ENCODE peak calls at places on chromosomes 5 and 9, in nine cellular contexts. One of them, this sample, is unnamed.

GRCh38 chr9:87343816-87344438 is 153.7 kb upstream of the DAPK1 start:
- DNase-seq in fibroblast of the aortic adventitia: peak
- DNase-seq in lower leg skin: no peak
- DNase-seq in progenitor cell of endocrine pancreas: no peak
- DNase-seq in omental fat pad: no peak
- DNase-seq in cardiac fibroblast: no peak
- DNase-seq in astrocyte of the spinal cord: no peak
- DNase-seq in RWPE1: peak
- DNase-seq in dorsolateral prefrontal cortex: no peak
- DNase-seq in this sample: peak

GRCh38 chr5:15452780-15453179 is 47.2 kb upstream of the FBXL7 start:
- DNase-seq in fibroblast of the aortic adventitia: peak
- DNase-seq in lower leg skin: no peak
- DNase-seq in progenitor cell of endocrine pancreas: no peak
- DNase-seq in omental fat pad: no peak
- DNase-seq in cardiac fibroblast: peak
- DNase-seq in astrocyte of the spinal cord: peak
- DNase-seq in RWPE1: no peak
- DNase-seq in dorsolateral prefrontal cortex: no peak
- DNase-seq in this sample: no peak

GRCh38 chr5:149834246-149834855 is 104.2 kb downstream of the PPARGC1B start:
- DNase-seq in fibroblast of the aortic adventitia: peak
- DNase-seq in lower leg skin: peak
- DNase-seq in progenitor cell of endocrine pancreas: peak
- DNase-seq in omental fat pad: no peak
- DNase-seq in cardiac fibroblast: peak
- DNase-seq in astrocyte of the spinal cord: peak
- DNase-seq in RWPE1: peak
- DNase-seq in dorsolateral prefrontal cortex: peak
- DNase-seq in this sample: peak

GRCh38 chr5:2910401-2911175 is 159.1 kb upstream of the IRX2 start:
- DNase-seq in fibroblast of the aortic adventitia: no peak
- DNase-seq in lower leg skin: no peak
- DNase-seq in progenitor cell of endocrine pancreas: peak
- DNase-seq in omental fat pad: no peak
- DNase-seq in cardiac fibroblast: no peak
- DNase-seq in astrocyte of the spinal cord: no peak
- DNase-seq in RWPE1: no peak
- DNase-seq in dorsolateral prefrontal cortex: no peak
- DNase-seq in this sample: no peak

GRCh38 chr5:165201364-165202143 is 1696.1 kb downstream of the MAT2B start:
- DNase-seq in fibroblast of the aortic adventitia: peak
- DNase-seq in lower leg skin: no peak
- DNase-seq in progenitor cell of endocrine pancreas: no peak
- DNase-seq in omental fat pad: no peak
- DNase-seq in cardiac fibroblast: no peak
- DNase-seq in astrocyte of the spinal cord: peak
- DNase-seq in RWPE1: no peak
- DNase-seq in dorsolateral prefrontal cortex: no peak
- DNase-seq in this sample: peak

GRCh38 chr5:459562-460412 is 16.8 kb downstream of the EXOC3 start:
- DNase-seq in fibroblast of the aortic adventitia: no peak
- DNase-seq in lower leg skin: no peak
- DNase-seq in progenitor cell of endocrine pancreas: no peak
- DNase-seq in omental fat pad: no peak
- DNase-seq in cardiac fibroblast: no peak
- DNase-seq in astrocyte of the spinal cord: no peak
- DNase-seq in RWPE1: no peak
- DNase-seq in dorsolateral prefrontal cortex: no peak
- DNase-seq in this sample: no peak

GRCh38 chr5:3009605-3010004 is 258.1 kb upstream of the IRX2 start:
- DNase-seq in fibroblast of the aortic adventitia: no peak
- DNase-seq in lower leg skin: no peak
- DNase-seq in progenitor cell of endocrine pancreas: no peak
- DNase-seq in omental fat pad: no peak
- DNase-seq in cardiac fibroblast: no peak
- DNase-seq in astrocyte of the spinal cord: no peak
- DNase-seq in RWPE1: no peak
- DNase-seq in dorsolateral prefrontal cortex: no peak
- DNase-seq in this sample: no peak

GRCh38 chr9:96612105-96612965 is 7.3 kb downstream of the CDC14B start:
- DNase-seq in fibroblast of the aortic adventitia: peak
- DNase-seq in lower leg skin: peak
- DNase-seq in progenitor cell of endocrine pancreas: no peak
- DNase-seq in omental fat pad: no peak
- DNase-seq in cardiac fibroblast: peak
- DNase-seq in astrocyte of the spinal cord: peak
- DNase-seq in RWPE1: peak
- DNase-seq in dorsolateral prefrontal cortex: peak
- DNase-seq in this sample: peak

GRCh38 chr9:97307091-97307490 is 368 bp upstream of the CCDC180 start:
- DNase-seq in fibroblast of the aortic adventitia: peak
- DNase-seq in lower leg skin: peak
- DNase-seq in progenitor cell of endocrine pancreas: peak
- DNase-seq in omental fat pad: no peak
- DNase-seq in cardiac fibroblast: peak
- DNase-seq in astrocyte of the spinal cord: peak
- DNase-seq in RWPE1: peak
- DNase-seq in dorsolateral prefrontal cortex: peak
- DNase-seq in this sample: no peak

GRCh38 chr9:129617167-129617566 is 3.7 kb downstream of the C9orf50 start:
- DNase-seq in fibroblast of the aortic adventitia: peak
- DNase-seq in lower leg skin: no peak
- DNase-seq in progenitor cell of endocrine pancreas: no peak
- DNase-seq in omental fat pad: no peak
- DNase-seq in cardiac fibroblast: peak
- DNase-seq in astrocyte of the spinal cord: peak
- DNase-seq in RWPE1: peak
- DNase-seq in dorsolateral prefrontal cortex: no peak
- DNase-seq in this sample: peak

GRCh38 chr5:34684281-34684979 is 28.3 kb downstream of the RAI14 start:
- DNase-seq in fibroblast of the aortic adventitia: no peak
- DNase-seq in lower leg skin: no peak
- DNase-seq in progenitor cell of endocrine pancreas: no peak
- DNase-seq in omental fat pad: no peak
- DNase-seq in cardiac fibroblast: peak
- DNase-seq in astrocyte of the spinal cord: peak
- DNase-seq in RWPE1: no peak
- DNase-seq in dorsolateral prefrontal cortex: no peak
- DNase-seq in this sample: peak

GRCh38 chr9:4674783-4675182 is 4.6 kb upstream of the CDC37L1 start:
- DNase-seq in fibroblast of the aortic adventitia: peak
- DNase-seq in lower leg skin: no peak
- DNase-seq in progenitor cell of endocrine pancreas: no peak
- DNase-seq in omental fat pad: no peak
- DNase-seq in cardiac fibroblast: peak
- DNase-seq in astrocyte of the spinal cord: peak
- DNase-seq in RWPE1: no peak
- DNase-seq in dorsolateral prefrontal cortex: no peak
- DNase-seq in this sample: peak

GRCh38 chr5:9838906-9839305 is 208.8 kb upstream of the TAS2R1 start:
- DNase-seq in fibroblast of the aortic adventitia: no peak
- DNase-seq in lower leg skin: no peak
- DNase-seq in progenitor cell of endocrine pancreas: no peak
- DNase-seq in omental fat pad: no peak
- DNase-seq in cardiac fibroblast: no peak
- DNase-seq in astrocyte of the spinal cord: no peak
- DNase-seq in RWPE1: no peak
- DNase-seq in dorsolateral prefrontal cortex: no peak
- DNase-seq in this sample: no peak

GRCh38 chr9:131348631-131349521 is 45.0 kb upstream of the PRRC2B start:
- DNase-seq in fibroblast of the aortic adventitia: no peak
- DNase-seq in lower leg skin: no peak
- DNase-seq in progenitor cell of endocrine pancreas: no peak
- DNase-seq in omental fat pad: no peak
- DNase-seq in cardiac fibroblast: no peak
- DNase-seq in astrocyte of the spinal cord: no peak
- DNase-seq in RWPE1: no peak
- DNase-seq in dorsolateral prefrontal cortex: no peak
- DNase-seq in this sample: no peak
- TF ChIP-seq CTCF in fibroblast of the aortic adventitia: no peak
- TF ChIP-seq CTCF in lower leg skin: no peak
- TF ChIP-seq CTCF in progenitor cell of endocrine pancreas: peak
- TF ChIP-seq CTCF in omental fat pad: no peak
- TF ChIP-seq CTCF in cardiac fibroblast: peak
- TF ChIP-seq CTCF in astrocyte of the spinal cord: peak
- TF ChIP-seq CTCF in RWPE1: no peak
- TF ChIP-seq CTCF in dorsolateral prefrontal cortex: no peak
- TF ChIP-seq CTCF in this sample: no peak

GRCh38 chr5:69418559-69418958 is 3.6 kb downstream of the MARVELD2 start:
- DNase-seq in fibroblast of the aortic adventitia: no peak
- DNase-seq in lower leg skin: no peak
- DNase-seq in progenitor cell of endocrine pancreas: no peak
- DNase-seq in omental fat pad: no peak
- DNase-seq in cardiac fibroblast: no peak
- DNase-seq in astrocyte of the spinal cord: no peak
- DNase-seq in RWPE1: no peak
- DNase-seq in dorsolateral prefrontal cortex: no peak
- DNase-seq in this sample: no peak

GRCh38 chr5:69416699-69417098 is 1.8 kb downstream of the MARVELD2 start:
- DNase-seq in fibroblast of the aortic adventitia: no peak
- DNase-seq in lower leg skin: no peak
- DNase-seq in progenitor cell of endocrine pancreas: no peak
- DNase-seq in omental fat pad: no peak
- DNase-seq in cardiac fibroblast: no peak
- DNase-seq in astrocyte of the spinal cord: no peak
- DNase-seq in RWPE1: peak
- DNase-seq in dorsolateral prefrontal cortex: no peak
- DNase-seq in this sample: no peak

GRCh38 chr5:69415584-69415958 is 655 bp downstream of the MARVELD2 start:
- DNase-seq in fibroblast of the aortic adventitia: no peak
- DNase-seq in lower leg skin: no peak
- DNase-seq in progenitor cell of endocrine pancreas: peak
- DNase-seq in omental fat pad: no peak
- DNase-seq in cardiac fibroblast: no peak
- DNase-seq in astrocyte of the spinal cord: no peak
- DNase-seq in RWPE1: peak
- DNase-seq in dorsolateral prefrontal cortex: no peak
- DNase-seq in this sample: peak

GRCh38 chr5:69416180-69416579 is 1.3 kb downstream of the MARVELD2 start:
- DNase-seq in fibroblast of the aortic adventitia: no peak
- DNase-seq in lower leg skin: no peak
- DNase-seq in progenitor cell of endocrine pancreas: no peak
- DNase-seq in omental fat pad: no peak
- DNase-seq in cardiac fibroblast: no peak
- DNase-seq in astrocyte of the spinal cord: no peak
- DNase-seq in RWPE1: no peak
- DNase-seq in dorsolateral prefrontal cortex: no peak
- DNase-seq in this sample: peak

DNA sequence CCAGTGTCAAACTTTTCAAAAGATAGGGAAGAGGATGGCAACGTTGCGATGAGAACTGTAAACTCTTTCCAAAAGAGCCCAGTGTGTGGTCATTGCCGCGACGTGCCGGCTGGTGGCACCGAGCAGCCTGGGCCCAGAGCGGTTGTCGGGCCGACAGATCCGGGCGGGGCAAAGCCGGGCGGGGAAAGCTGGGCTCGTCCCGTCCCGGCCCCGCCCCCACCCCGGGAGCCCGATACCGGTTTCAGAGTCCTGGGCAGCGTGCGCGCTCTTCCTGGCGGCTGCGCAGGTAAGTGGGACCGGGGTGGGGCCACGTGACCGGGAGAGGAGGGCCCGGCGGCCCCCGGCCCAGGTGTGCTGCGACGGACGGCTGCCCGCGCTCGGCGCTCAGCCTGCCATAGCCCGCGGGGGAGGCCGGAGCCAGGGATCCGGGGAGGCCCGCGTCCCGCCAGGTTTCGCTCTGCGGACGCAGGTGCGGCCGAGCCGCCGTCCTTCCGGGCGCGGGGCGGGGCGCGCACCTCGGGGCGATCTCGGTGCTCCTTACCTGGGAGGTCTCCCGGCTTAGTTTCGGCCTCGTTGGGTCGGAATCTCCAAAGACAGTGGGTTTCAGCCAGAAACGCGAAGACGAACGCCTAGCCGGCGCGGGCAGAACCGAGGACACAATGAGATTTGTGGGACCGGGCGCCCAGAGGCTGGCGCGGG is at the start of gene MARVELD2:
- DNase-seq in fibroblast of the aortic adventitia: no peak
- DNase-seq in lower leg skin: peak
- DNase-seq in progenitor cell of endocrine pancreas: peak
- DNase-seq in omental fat pad: peak
- DNase-seq in cardiac fibroblast: no peak
- DNase-seq in astrocyte of the spinal cord: peak
- DNase-seq in RWPE1: peak
- DNase-seq in dorsolateral prefrontal cortex: peak
- DNase-seq in this sample: peak
- TF ChIP-seq CTCF in fibroblast of the aortic adventitia: no peak
- TF ChIP-seq CTCF in lower leg skin: no peak
- TF ChIP-seq CTCF in progenitor cell of endocrine pancreas: peak
- TF ChIP-seq CTCF in omental fat pad: no peak
- TF ChIP-seq CTCF in cardiac fibroblast: no peak
- TF ChIP-seq CTCF in astrocyte of the spinal cord: peak
- TF ChIP-seq CTCF in RWPE1: peak
- TF ChIP-seq CTCF in dorsolateral prefrontal cortex: peak
- TF ChIP-seq CTCF in this sample: peak

DNA sequence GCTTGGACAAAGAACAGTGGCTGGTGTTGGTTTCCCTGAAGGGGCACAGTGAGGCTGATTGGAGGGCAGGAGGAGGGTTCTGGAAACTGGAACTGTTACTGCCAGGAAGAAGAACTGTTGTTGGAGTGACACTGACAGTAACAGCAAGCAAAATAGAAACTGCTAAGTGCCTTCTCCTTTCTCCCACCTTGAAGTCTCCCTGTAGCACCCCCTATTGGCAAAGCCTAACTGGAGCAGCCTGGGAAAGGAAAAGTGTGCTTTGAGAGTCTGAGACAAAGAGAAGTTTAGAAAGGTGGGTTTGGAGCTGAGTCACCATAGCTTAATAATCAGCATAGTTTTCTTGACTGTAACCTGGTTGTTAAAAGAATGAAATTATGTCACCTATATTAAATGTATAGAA is 2.5 kb upstream of the TMEM174 start:
- DNase-seq in fibroblast of the aortic adventitia: peak
- DNase-seq in lower leg skin: no peak
- DNase-seq in progenitor cell of endocrine pancreas: no peak
- DNase-seq in omental fat pad: no peak
- DNase-seq in cardiac fibroblast: peak
- DNase-seq in astrocyte of the spinal cord: no peak
- DNase-seq in RWPE1: no peak
- DNase-seq in dorsolateral prefrontal cortex: no peak
- DNase-seq in this sample: peak
- TF ChIP-seq CTCF in fibroblast of the aortic adventitia: peak
- TF ChIP-seq CTCF in lower leg skin: no peak
- TF ChIP-seq CTCF in progenitor cell of endocrine pancreas: peak
- TF ChIP-seq CTCF in omental fat pad: no peak
- TF ChIP-seq CTCF in cardiac fibroblast: peak
- TF ChIP-seq CTCF in astrocyte of the spinal cord: peak
- TF ChIP-seq CTCF in RWPE1: no peak
- TF ChIP-seq CTCF in dorsolateral prefrontal cortex: peak
- TF ChIP-seq CTCF in this sample: peak

DNA sequence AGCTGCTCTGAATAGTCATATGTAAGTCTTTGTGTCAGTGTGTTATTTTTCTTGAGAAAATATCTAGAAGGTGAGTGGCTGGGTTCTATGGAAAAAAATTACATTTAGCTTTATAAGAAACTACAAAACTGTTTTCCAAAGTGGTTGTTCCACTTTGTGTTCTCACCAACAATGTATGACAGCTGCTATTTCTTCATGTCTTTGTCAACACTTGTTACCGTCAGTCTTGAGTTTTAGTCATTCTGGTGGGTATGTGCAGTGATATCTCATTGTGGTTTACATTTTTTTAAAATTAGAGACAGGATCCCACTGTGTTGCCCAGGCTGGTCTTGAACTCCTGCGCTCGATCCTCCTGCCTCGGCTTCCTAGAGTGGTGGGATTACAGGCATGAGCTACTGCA is 246.4 kb downstream of the PJA2 start:
- DNase-seq in fibroblast of the aortic adventitia: no peak
- DNase-seq in lower leg skin: no peak
- DNase-seq in progenitor cell of endocrine pancreas: no peak
- DNase-seq in omental fat pad: no peak
- DNase-seq in cardiac fibroblast: peak
- DNase-seq in astrocyte of the spinal cord: no peak
- DNase-seq in RWPE1: no peak
- DNase-seq in dorsolateral prefrontal cortex: no peak
- DNase-seq in this sample: no peak
- TF ChIP-seq CTCF in fibroblast of the aortic adventitia: no peak
- TF ChIP-seq CTCF in lower leg skin: no peak
- TF ChIP-seq CTCF in progenitor cell of endocrine pancreas: no peak
- TF ChIP-seq CTCF in omental fat pad: no peak
- TF ChIP-seq CTCF in cardiac fibroblast: no peak
- TF ChIP-seq CTCF in astrocyte of the spinal cord: no peak
- TF ChIP-seq CTCF in RWPE1: no peak
- TF ChIP-seq CTCF in dorsolateral prefrontal cortex: no peak
- TF ChIP-seq CTCF in this sample: no peak

This sample was measured in MCF 10A.